ENCODE peak calls at places on chromosomes 2 and 18, in six cellular contexts. L is WERI-Rb-1; V is uterus; D is left ventricle myocardium inferior; W is NB4; N is CD8-positive, alpha-beta T cell. A is an unnamed sample.

GRCh38 chr2:169670215-169670651 is 24.0 kb downstream of the CFAP210 start:
- DNase-seq in L (no peak), V (no peak), D (no peak), W (no peak), N (no peak), A (no peak)

GRCh38 chr2:199303814-199304213 is 153.9 kb downstream of the SATB2 start:
- DNase-seq in L (no peak), V (no peak), D (no peak), W (no peak), N (no peak), A (no peak)

GRCh38 chr2:144431384-144431783 is 88.5 kb downstream of the ZEB2 start:
- DNase-seq in L (no peak), V (no peak), D (no peak), W (no peak), N (no peak), A (no peak)

GRCh38 chr18:53689886-53690285 is 534.6 kb downstream of the MBD2 start:
- DNase-seq in L (no peak), V (no peak), D (no peak), W (no peak), N (no peak), A (no peak)

GRCh38 chr2:71069376-71069775 is 928 bp downstream of the NAGK start:
- DNase-seq in L (no peak), V (no peak), D (no peak), W (no peak), N (no peak), A (no peak)

GRCh38 chr2:38907743-38908562 is 18.3 kb downstream of the ARHGEF33 start:
- DNase-seq in L (no peak), V (no peak), D (no peak), W (no peak), N (no peak), A (peak; percentile 49)

GRCh38 chr2:215826838-215827441 is 186.4 kb downstream of the MREG start:
- DNase-seq in L (no peak), V (no peak), D (no peak), W (no peak), N (no peak), A (no peak)

GRCh38 chr18:77191241-77191751 is 58.4 kb upstream of the GALR1 start:
- DNase-seq in L (peak; percentile 67), V (no peak), D (no peak), W (no peak), N (no peak), A (no peak)

GRCh38 chr2:101149241-101150192 is 1.7 kb downstream of the TBC1D8 start:
- DNase-seq in L (no peak), V (peak; percentile 20), D (peak; percentile 20), W (peak; percentile 87), N (no peak), A (no peak)

GRCh38 chr2:27078267-27079194 is at the start of gene EMILIN1:
- DNase-seq in L (no peak), V (peak; percentile 93), D (peak; percentile 88), W (no peak), N (no peak), A (no peak)

GRCh38 chr18:27865431-27865830 is 311.5 kb downstream of the CDH2 start:
- DNase-seq in L (no peak), V (no peak), D (no peak), W (no peak), N (no peak), A (no peak)

GRCh38 chr2:62768615-62769014 is 63.1 kb downstream of the EHBP1 start:
- DNase-seq in L (no peak), V (no peak), D (no peak), W (no peak), N (no peak), A (no peak)

GRCh38 chr2:113720167-113720566 is 36.3 kb downstream of the SLC35F5 start:
- DNase-seq in L (no peak), V (no peak), D (no peak), W (no peak), N (no peak), A (no peak)
- TF ChIP-seq CTCF in L (no peak), V (peak; percentile 7), D (peak; percentile 58), W (peak; percentile 9), N (peak; percentile 45), A (no peak)

DNA sequence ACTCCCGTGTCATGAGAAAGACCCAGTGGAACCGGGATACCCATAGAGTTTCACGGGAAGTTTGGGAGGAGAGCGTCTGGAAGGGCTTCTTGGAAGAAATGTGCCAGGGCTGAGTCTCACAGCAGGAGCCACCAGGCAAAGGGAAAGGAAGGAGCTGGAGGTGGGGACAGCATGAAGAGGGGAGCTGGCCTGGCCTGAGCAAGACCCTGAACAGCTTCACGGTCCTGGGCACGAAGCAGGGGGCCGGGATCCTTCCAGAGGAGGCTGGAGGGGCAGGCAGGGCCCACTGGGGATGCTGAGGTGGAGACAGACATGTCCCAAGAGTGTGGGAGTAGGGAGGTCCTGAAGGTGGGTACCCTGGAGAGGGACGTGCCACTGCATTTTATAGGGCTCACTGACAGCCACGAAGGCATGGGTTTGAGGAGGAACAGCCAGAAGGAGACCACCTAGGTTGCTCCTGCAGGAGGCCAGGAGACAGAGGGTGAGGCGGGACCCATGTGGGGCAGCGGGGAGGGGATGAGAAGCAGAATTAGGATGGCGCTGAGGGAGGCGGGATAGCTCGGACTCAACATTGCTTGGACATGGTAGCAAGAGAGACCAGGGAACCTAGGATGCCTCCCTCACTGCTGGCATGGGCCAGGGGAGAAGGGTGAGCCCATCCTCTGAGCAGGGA is 168.1 kb upstream of the ID2 start:
- DNase-seq in L (no peak), V (no peak), D (no peak), W (no peak), N (no peak), A (no peak)
- H3K4me3 ChIP-seq in L (no peak overlapping the region), V (no peak overlapping the region), D (no peak overlapping the region), W (no peak overlapping the region), N (no peak overlapping the region), A (no peak overlapping the region)

GRCh38 chr2:149465873-149466272 is 121.7 kb downstream of the MMADHC start:
- DNase-seq in L (no peak), V (no peak), D (no peak), W (no peak), N (no peak), A (no peak)
- TF ChIP-seq CTCF in L (no peak), V (no peak), D (no peak), W (no peak), N (no peak), A (no peak)

DNA sequence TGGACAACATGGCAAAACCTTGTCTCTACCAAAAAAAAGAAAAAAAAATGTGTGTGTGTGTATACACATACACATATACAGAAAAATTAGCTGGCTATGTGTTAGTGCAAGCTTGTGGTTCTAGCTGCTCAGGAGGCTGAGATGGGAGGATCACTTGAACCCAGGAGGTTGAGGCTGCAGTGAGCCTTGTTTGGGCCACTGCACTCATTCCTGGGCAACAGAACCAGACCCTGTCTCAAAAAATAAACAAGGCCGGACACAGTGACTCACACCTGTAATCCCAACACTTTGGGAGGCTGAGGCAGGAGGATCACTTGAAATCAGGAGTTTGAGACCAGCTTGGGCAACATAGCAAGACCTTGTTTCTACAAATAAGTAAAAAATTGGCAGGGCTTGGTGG is 2.1 kb downstream of the COQ10B start:
- DNase-seq in L (no peak), V (no peak), D (no peak), W (no peak), N (no peak), A (no peak)
- H3K4me3 ChIP-seq in L (no peak overlapping the region), V (no peak overlapping the region), D (no peak overlapping the region), W (peak overlapping the region; percentile 98), N (no peak overlapping the region), A (no peak overlapping the region)

DNA sequence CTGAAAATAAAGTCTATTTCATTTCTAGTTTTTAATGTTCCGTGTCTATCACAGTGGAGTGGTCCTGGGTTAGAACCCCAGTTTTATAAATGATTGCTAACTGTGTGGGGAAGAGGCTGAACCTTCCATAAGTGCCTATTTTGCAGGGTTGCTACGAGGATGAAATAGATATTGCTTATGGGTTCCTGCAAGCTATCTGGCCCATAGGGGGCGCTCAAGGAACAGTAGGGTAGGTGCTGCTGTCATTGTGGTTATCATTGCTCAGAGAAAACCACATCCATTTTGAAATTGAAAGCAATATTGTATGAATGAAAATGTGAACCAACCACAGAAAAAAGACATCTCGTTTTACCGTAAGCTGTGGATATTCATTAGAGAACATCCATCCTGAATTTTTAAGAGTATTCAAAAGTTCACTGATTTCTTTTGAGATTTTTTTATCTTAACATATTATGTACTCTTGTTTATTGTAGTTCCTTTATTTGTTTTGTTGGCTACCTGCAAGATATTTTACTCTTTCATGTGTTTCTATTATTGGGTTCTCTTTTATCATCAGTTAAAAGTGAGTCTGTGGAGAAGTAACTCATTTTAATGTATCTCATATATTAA is 261.6 kb downstream of the NAPG start:
- DNase-seq in L (peak; percentile 75), V (no peak), D (peak; percentile 64), W (peak; percentile 88), N (peak; percentile 79), A (peak; percentile 87)
- TF ChIP-seq CTCF in L (peak; percentile 78), V (no peak), D (peak; percentile 80), W (peak; percentile 80), N (peak; percentile 65), A (peak; percentile 86)

GRCh38 chr2:88859461-88859860 is 168.0 kb downstream of the RPIA start:
- DNase-seq in L (no peak), V (no peak), D (no peak), W (no peak), N (no peak), A (no peak)

GRCh38 chr2:88857274-88857741 is 165.8 kb downstream of the RPIA start:
- DNase-seq in L (no peak), V (no peak), D (no peak), W (no peak), N (no peak), A (peak; percentile 83)

GRCh38 chr2:88856409-88857135 is 165.1 kb downstream of the RPIA start:
- DNase-seq in L (no peak), V (no peak), D (no peak), W (peak; percentile 65), N (no peak), A (peak; percentile 88)

GRCh38 chr2:88857951-88858406 is 166.5 kb downstream of the RPIA start:
- DNase-seq in L (no peak), V (no peak), D (no peak), W (peak; percentile 74), N (no peak), A (peak; percentile 85)

GRCh38 chr2:88860421-88861075 is 169.1 kb downstream of the RPIA start:
- DNase-seq in L (no peak), V (no peak), D (no peak), W (no peak), N (no peak), A (no peak)
- H3K4me3 ChIP-seq in L (no peak overlapping the region), V (no peak overlapping the region), D (no peak overlapping the region), W (no peak overlapping the region), N (no peak overlapping the region), A (peak overlapping the region; percentile 78)

GRCh38 chr2:165902929-165903328 is 50.6 kb downstream of the TTC21B start:
- DNase-seq in L (no peak), V (no peak), D (no peak), W (peak; percentile 20), N (no peak), A (no peak)
- TF ChIP-seq CTCF in L (no peak), V (no peak), D (peak; percentile 15), W (no peak), N (no peak), A (no peak)

A was measured in GM12864.